ENCODE peak calls at places on chromosomes 1 and 21, in four cellular contexts. E is iris pigment epithelial cell, C is adrenal gland, D is heart right ventricle. I is an unnamed sample.

GRCh38 chr1:9454494-9455066 is 84.7 kb upstream of the SLC25A33 start:
- DNase-seq in E (no peak), D (no peak), C (no peak), I (no peak)

GRCh38 chr1:111959436-111959835 is 30.0 kb downstream of the KCND3 start:
- DNase-seq in D (no peak), C (no peak), E (no peak), I (no peak)

GRCh38 chr1:40782371-40782956 is 1.1 kb upstream of the KCNQ4 start:
- DNase-seq in D (peak), E (no peak), C (no peak), I (no peak)

GRCh38 chr1:69320679-69321310 is 246.9 kb upstream of the LRRC7 start:
- DNase-seq in C (no peak), D (no peak), E (no peak), I (no peak)

GRCh38 chr21:46096596-46096981 is 1.3 kb upstream of the COL6A2 start:
- DNase-seq in D (no peak), C (no peak), E (no peak), I (no peak)

GRCh38 chr1:53121319-53122172 is 20.9 kb downstream of the SLC1A7 start:
- DNase-seq in E (peak), C (no peak), D (peak), I (no peak)

GRCh38 chr1:56788102-56788501 is 31.1 kb downstream of the FYB2 start:
- DNase-seq in E (no peak), C (no peak), D (no peak), I (no peak)

GRCh38 chr1:205604825-205605544 is 26.8 kb downstream of the ELK4 start:
- DNase-seq in D (no peak), E (no peak), C (no peak), I (no peak)

GRCh38 chr1:23695667-23696066 is 4.1 kb downstream of the RPL11 start:
- DNase-seq in C (no peak), E (no peak), D (no peak), I (no peak)

GRCh38 chr1:104195395-104195794 is 445.7 kb downstream of the AMY1C start:
- DNase-seq in D (no peak), C (no peak), E (peak), I (no peak)

GRCh38 chr1:235093013-235093618 is 35.5 kb downstream of the TOMM20 start:
- DNase-seq in C (no peak), D (peak), E (peak), I (peak)

GRCh38 chr1:55081188-55081904 is 42.0 kb downstream of the PCSK9 start:
- DNase-seq in E (peak), C (no peak), D (no peak), I (no peak)

GRCh38 chr1:32405672-32406467 is 11.6 kb upstream of the BSDC1 start:
- DNase-seq in D (no peak), C (no peak), E (no peak), I (no peak)

GRCh38 chr1:226541231-226541630 is 7.3 kb upstream of the STUM start:
- DNase-seq in E (no peak), C (no peak), D (no peak), I (no peak)

I was measured in cerebellum.